ENCODE peak calls at places on chromosomes 16 and 17, in nine cellular contexts. P, O, F, Z, V, I, D, N and E are unnamed samples.

GRCh38 chr16:12120331-12120981 is 143.9 kb downstream of the SNX29 start:
- DNase-seq in I (peak; percentile 66), Z (peak; percentile 71), F (peak; percentile 79), N (peak; percentile 98), V (peak; percentile 82), O (no peak), D (peak; percentile 30), P (no peak), E (peak; percentile 64)

GRCh38 chr16:1493746-1494094 is 560 bp downstream of the TELO2 start:
- DNase-seq in F (no peak), N (peak; percentile 42), D (no peak), O (no peak), V (no peak), P (peak; percentile 21), Z (no peak), I (no peak), E (no peak)

GRCh38 chr16:86494565-86495356 is 15.6 kb upstream of the FOXF1 start:
- DNase-seq in F (no peak), I (no peak), V (no peak), N (peak; percentile 41), P (no peak), D (no peak), O (no peak), Z (no peak), E (no peak)

GRCh38 chr16:9612267-9612666 is 520.8 kb downstream of the HAPSTR1 start:
- DNase-seq in O (no peak), V (no peak), N (no peak), F (no peak), P (no peak), D (no peak), Z (no peak), I (peak; percentile 13), E (no peak)

GRCh38 chr17:199195-199604 is 17.8 kb upstream of the DOC2B start:
- DNase-seq in F (peak; percentile 3), D (no peak), N (peak; percentile 16), P (no peak), O (no peak), I (no peak), Z (no peak), V (no peak), E (peak; percentile 61)

GRCh38 chr16:30925646-30926332 is 2.4 kb downstream of the FBXL19 start:
- DNase-seq in O (no peak), V (no peak), N (no peak), I (no peak), F (no peak), Z (no peak), P (no peak), D (no peak), E (no peak)

GRCh38 chr16:88103011-88103410 is 151.8 kb downstream of the BANP start:
- DNase-seq in D (no peak), I (no peak), Z (no peak), N (no peak), F (no peak), P (no peak), O (no peak), V (no peak), E (no peak)

GRCh38 chr17:36935681-36936454 is 1.4 kb upstream of the LHX1 start:
- DNase-seq in Z (no peak), F (no peak), N (no peak), O (no peak), P (no peak), I (no peak), V (no peak), D (no peak), E (no peak)

GRCh38 chr17:8365143-8365542 is 11.4 kb downstream of the KRABD2 start:
- DNase-seq in I (peak; percentile 70), N (no peak), Z (no peak), D (no peak), P (peak; percentile 32), V (no peak), F (peak; percentile 59), O (no peak), E (no peak)

DNA sequence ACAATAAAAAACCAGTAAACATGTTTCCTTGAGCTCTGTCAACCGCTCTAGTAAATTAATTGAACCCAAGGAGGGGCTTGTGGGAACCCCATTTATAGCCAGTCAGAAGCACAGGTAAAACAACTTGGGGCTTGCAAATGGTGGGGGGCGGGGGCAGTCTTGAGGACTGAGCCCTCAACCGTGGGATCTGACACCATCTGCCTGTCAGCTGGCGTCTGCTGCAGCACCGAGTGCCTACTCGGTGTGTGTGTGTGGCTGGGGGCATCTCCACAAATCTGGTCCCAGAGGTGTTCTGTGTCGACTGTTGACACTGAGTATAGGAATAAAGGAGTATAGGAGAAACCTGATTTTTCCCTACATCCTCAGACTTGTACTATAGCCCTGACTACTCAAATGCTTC is 20.6 kb downstream of the CREBBP start:
- DNase-seq in F (no peak), O (no peak), V (no peak), N (no peak), I (no peak), Z (peak; percentile 28), D (no peak), P (no peak), E (no peak)
- H3K4me1 ChIP-seq in F (peaks cover 22% of the 10 kb centered on the region), O (peaks cover 11% of the 10 kb centered on the region), V (peaks cover 56% of the 10 kb centered on the region), N (peaks cover 21% of the 10 kb centered on the region), I (peaks cover 16% of the 10 kb centered on the region), Z (no peaks in the 10 kb centered on the region), D (peaks cover 97% of the 10 kb centered on the region), P (peaks cover 18% of the 10 kb centered on the region), E (peaks cover 37% of the 10 kb centered on the region)

GRCh38 chr17:38751144-38751802 is 1.3 kb upstream of the PSMB3 start:
- DNase-seq in N (no peak), D (no peak), V (no peak), Z (no peak), I (no peak), O (no peak), F (no peak), P (peak; percentile 32), E (no peak)
- H3K27ac ChIP-seq in N (peak overlapping the region; percentile 65), D (peak overlapping the region; percentile 85), V (peak overlapping the region; percentile 96), Z (peak overlapping the region; percentile 96), I (no peak overlapping the region), O (peak overlapping the region; percentile 96), F (no peak overlapping the region), P (no peak overlapping the region), E (peak overlapping the region; percentile 32)

GRCh38 chr17:5500804-5501391 is 14.5 kb downstream of the MIS12 start:
- DNase-seq in N (peak; percentile 94), O (no peak), P (peak; percentile 42), D (peak; percentile 41), Z (peak; percentile 69), F (peak; percentile 85), V (peak; percentile 77), I (peak; percentile 80), E (peak; percentile 93)

GRCh38 chr17:5500247-5500803 is 14.0 kb downstream of the MIS12 start:
- DNase-seq in D (no peak), Z (no peak), N (peak; percentile 36), I (no peak), V (no peak), F (no peak), P (no peak), O (no peak), E (no peak)

GRCh38 chr17:5501725-5502124 is 15.4 kb downstream of the MIS12 start:
- DNase-seq in P (no peak), O (no peak), D (no peak), Z (no peak), I (no peak), N (no peak), F (no peak), V (no peak), E (no peak)

GRCh38 chr17:5502552-5502951 is 16.2 kb downstream of the MIS12 start:
- DNase-seq in F (no peak), V (no peak), D (no peak), O (no peak), I (no peak), P (no peak), Z (no peak), N (no peak), E (no peak)

DNA sequence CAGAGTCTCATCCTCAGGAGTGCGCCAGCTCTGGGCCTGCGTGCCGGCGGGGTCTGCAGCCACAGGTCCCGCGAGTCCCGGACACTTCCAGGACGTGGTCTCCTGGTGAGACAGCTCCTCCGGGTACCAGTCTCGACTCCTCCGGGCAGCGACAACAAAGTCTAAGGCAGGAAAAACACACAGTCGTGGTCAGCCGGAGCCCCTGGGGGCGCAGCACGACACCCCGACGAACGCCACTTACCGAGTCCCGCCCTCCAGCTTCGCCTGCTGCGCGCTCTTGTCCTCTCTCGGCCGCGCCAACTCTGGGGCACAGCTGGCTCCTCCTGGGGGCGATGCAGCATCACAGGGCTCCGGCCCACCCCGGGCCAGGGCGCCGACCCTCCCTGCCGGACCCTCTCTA is 13.4 kb downstream of the MIS12 start:
- DNase-seq in V (no peak), O (no peak), N (peak; percentile 42), I (no peak), F (no peak), D (no peak), P (no peak), Z (no peak), E (no peak)
- H3K4me3 ChIP-seq in V (peak overlapping the region; percentile 69), O (no peak overlapping the region), N (peak overlapping the region; percentile 80), I (peak overlapping the region; percentile 74), F (peak overlapping the region; percentile 76), D (peak overlapping the region; percentile 79), P (no peak overlapping the region), Z (peak overlapping the region; percentile 61), E (no peak overlapping the region)

DNA sequence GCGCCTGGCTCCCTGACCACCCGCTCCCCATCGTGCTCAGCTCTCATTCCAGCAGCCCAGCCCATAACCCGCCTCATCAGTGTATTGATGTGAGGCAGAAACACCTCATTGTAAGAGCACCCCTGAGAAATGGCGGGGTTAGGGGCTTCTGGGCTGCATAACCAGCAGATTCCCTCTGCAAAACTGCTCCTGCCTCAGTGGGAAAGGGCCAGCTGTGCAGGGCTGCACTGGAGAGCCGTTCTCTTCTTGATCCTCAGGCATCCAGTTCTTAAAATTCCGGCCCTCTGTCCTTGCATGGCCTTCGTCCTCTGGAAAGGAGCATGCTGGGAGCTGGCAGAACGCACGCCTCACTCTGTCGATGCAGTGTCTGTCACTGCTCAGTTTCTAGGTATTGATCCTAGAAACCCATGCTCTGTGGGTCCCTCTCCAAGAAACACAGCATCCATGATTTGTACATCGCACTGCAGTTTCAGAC is 113.8 kb upstream of the CHMP6 start:
- DNase-seq in Z (no peak), F (no peak), N (no peak), I (no peak), P (no peak), D (no peak), V (peak; percentile 45), O (no peak), E (peak; percentile 22)
- H3K4me1 ChIP-seq in Z (no peaks in the 10 kb centered on the region), F (no peaks in the 10 kb centered on the region), N (peaks cover 6% of the 10 kb centered on the region), I (peaks cover 10% of the 10 kb centered on the region), P (peaks cover 8% of the 10 kb centered on the region), D (no peaks in the 10 kb centered on the region), V (no peaks in the 10 kb centered on the region), O (peaks cover 2% of the 10 kb centered on the region), E (peaks cover 6% of the 10 kb centered on the region)